ENCODE peak calls at places on chromosome 17, in seven cellular contexts. R is sigmoid colon, M is BE2C, F is fibroblast of villous mesenchyme, A is cardiac fibroblast, V is NB4, K is MM.1S. E is an unnamed sample.

GRCh38 chr17:36856169-36856568 is 81.1 kb upstream of the LHX1 start:
- DNase-seq in R (no peak), M (no peak), F (no peak), A (no peak), V (no peak), K (no peak), E (no peak)

GRCh38 chr17:4625181-4625601 is 16.3 kb downstream of the ALOX15 start:
- DNase-seq in R (no peak), M (no peak), F (peak), A (peak), V (no peak), K (no peak), E (peak)

GRCh38 chr17:44921122-44921882 is 6.0 kb upstream of the GFAP start:
- DNase-seq in R (peak), M (peak), F (no peak), A (peak), V (no peak), K (no peak), E (peak)

GRCh38 chr17:11031787-11032186 is 193.9 kb upstream of the PIRT start:
- DNase-seq in R (no peak), M (no peak), F (no peak), A (no peak), V (peak), K (no peak), E (no peak)

GRCh38 chr17:73776978-73777567 is 132.8 kb upstream of the SDK2 start:
- DNase-seq in R (no peak), M (no peak), F (peak), A (no peak), V (no peak), K (no peak), E (no peak)

GRCh38 chr17:52035336-52035915 is 123.1 kb downstream of the CA10 start:
- DNase-seq in R (no peak), M (no peak), F (no peak), A (no peak), V (no peak), K (no peak), E (no peak)

GRCh38 chr17:83078378-83079339 is 750 bp upstream of the METRNL start:
- DNase-seq in R (peak), M (no peak), F (no peak), A (no peak), V (no peak), K (no peak), E (no peak)

GRCh38 chr17:48441231-48441711 is 11.3 kb upstream of the SKAP1 start:
- DNase-seq in R (no peak), M (no peak), F (no peak), A (no peak), V (peak), K (peak), E (no peak)

GRCh38 chr17:67481808-67482207 is 104.7 kb downstream of the PITPNC1 start:
- DNase-seq in R (no peak), M (no peak), F (peak), A (peak), V (peak), K (no peak), E (peak)

GRCh38 chr17:72342582-72343527 is 222.0 kb downstream of the SOX9 start:
- DNase-seq in R (no peak), M (peak), F (peak), A (peak), V (no peak), K (no peak), E (no peak)

GRCh38 chr17:50429793-50430192 is 3.8 kb downstream of the ACSF2 start:
- DNase-seq in R (no peak), M (no peak), F (no peak), A (no peak), V (no peak), K (no peak), E (no peak)

DNA sequence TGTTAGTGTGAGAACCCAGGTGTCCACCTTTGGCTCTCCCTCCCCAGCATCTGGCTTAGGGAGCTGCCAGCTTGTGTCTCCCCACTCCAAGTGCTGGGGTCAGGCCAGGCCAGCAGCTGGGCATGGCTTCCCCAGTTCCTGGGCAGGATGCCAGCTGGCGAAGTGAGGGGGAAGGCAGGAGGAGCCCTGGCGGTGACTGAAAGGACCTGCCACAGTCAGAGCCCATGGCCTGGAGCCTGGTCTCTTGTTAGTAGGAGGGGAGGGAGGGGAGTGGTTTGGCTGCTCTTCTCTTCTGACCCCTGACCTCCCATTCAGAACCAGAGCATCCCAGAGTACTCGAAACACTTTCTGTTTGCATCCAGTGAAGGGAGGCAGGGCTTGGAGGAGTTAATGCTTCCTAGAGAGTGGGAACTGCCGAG is 586 bp downstream of the CHD3 start:
- DNase-seq in R (peak), M (peak), F (peak), A (peak), V (no peak), K (no peak), E (peak)
- TF ChIP-seq CTCF in R (peak), M (peak), F (peak), A (peak), V (no peak), K (no peak), E (peak)

DNA sequence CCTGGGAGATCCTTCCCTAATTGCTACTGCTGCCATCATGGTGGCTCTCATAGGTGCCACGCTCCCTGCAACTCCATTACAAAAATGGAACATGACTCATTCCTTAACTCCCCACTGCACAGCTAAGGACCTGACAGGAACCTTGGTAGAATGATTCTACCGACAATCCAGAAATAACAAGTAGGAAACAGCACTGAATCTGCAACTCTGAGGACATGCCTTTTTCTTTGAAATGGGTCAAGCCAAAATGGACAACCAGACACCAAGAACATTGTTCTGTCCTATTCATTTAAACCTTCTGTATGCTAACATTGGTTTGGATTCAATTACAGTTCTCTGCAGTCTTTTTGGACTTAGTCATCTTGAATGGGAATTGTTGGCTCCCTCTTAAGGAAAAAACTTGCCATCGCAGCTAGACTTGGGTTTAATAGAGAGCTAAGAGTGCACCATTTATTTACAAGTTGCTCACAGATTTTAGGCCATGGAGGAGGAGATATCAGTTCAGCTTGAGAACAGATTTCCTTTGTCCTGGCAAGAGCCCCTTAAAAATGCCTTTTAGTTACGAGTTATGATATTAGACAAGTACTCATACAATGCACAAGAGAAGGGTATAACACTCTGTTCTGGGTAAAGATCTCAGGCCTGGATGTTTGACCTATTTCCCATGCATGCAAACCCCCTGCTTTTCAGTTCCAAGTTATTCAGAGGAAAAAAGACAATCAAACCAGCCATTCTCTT is 20.9 kb upstream of the NSRP1 start:
- DNase-seq in R (no peak), M (no peak), F (peak), A (peak), V (peak), K (peak), E (peak)
- H3K4me3 ChIP-seq in R (no peak), M (no peak), F (no peak), A (no peak), V (no peak), K (no peak), E (no peak)

DNA sequence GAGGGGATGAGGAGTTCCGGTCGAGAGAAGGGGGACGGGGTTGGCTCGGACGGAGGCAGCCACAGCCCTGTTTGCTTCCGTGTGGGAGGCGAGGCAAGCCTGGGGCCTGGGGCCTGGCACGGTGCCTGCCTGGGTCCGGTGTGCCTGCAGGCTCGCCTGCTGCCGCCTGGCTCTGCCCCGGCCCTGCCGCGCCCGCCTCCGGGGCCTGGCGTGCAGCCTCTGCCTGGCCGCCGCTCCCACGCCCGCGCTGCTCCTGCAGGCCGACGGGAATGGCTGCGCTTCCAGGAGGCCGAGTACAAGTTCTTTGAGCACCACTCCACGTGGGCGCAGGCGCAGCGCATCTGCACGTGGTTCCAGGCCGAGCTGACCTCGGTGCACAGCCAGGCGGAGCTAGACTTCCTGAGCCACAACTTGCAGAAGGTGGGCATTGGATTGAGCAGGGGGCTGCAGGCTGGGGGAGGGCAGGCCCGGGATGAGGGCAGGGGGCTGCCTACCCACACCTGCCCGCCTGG is 53.1 kb downstream of the MRC2 start:
- DNase-seq in R (peak), M (peak), F (no peak), A (no peak), V (no peak), K (no peak), E (no peak)
- TF ChIP-seq CTCF in R (no peak), M (no peak), F (no peak), A (no peak), V (no peak), K (no peak), E (no peak)

GRCh38 chr17:29694923-29695563 is 72.3 kb upstream of the CORO6 start:
- DNase-seq in R (no peak), M (no peak), F (no peak), A (no peak), V (no peak), K (no peak), E (no peak)

GRCh38 chr17:29699283-29699682 is 76.6 kb upstream of the CORO6 start:
- DNase-seq in R (no peak), M (no peak), F (peak), A (no peak), V (no peak), K (no peak), E (no peak)

GRCh38 chr17:29698837-29699236 is 76.1 kb upstream of the CORO6 start:
- DNase-seq in R (no peak), M (no peak), F (no peak), A (no peak), V (no peak), K (no peak), E (no peak)

GRCh38 chr17:29697371-29697770 is 74.7 kb upstream of the CORO6 start:
- DNase-seq in R (no peak), M (no peak), F (no peak), A (no peak), V (no peak), K (no peak), E (no peak)

DNA sequence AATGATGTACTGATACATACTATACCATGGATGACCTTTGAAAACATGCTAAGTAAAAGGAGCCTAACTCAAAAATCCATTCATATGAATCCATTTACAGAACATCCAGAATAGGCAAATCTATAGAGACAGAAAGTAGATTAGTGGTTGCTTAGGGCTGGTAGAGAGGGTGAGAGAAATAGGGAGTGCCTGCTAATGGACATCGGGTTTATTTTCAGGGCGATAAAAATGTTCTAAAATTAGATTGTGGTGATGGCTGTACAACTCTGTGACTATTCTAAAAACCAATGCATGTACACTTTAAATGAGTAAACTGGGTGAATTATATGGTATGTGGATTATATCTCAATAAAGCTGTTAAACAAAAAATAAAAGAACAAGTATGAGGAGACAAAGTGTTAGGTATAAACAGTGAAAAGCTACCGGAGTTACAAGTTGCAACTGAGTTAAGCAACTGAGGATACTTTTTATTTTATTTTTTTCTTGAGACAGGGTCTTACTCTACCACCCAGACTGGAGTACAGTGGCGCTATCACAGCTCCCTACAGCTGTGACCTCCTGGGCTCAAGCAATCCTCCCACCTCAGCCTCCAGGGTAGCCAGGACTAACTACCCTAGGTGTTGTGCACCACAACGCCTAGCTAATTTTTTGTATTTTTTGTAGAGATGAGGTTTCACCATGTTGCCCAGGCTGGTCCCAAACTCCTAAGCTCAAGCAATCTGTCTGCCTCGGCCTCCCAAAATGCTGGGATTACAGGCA is 75.5 kb upstream of the CORO6 start:
- DNase-seq in R (no peak), M (no peak), F (no peak), A (no peak), V (no peak), K (no peak), E (no peak)
- H3K4me3 ChIP-seq in R (no peak), M (no peak), F (no peak), A (no peak), V (no peak), K (no peak), E (no peak)

GRCh38 chr17:27571563-27572129 is 59.3 kb upstream of the LGALS9 start:
- DNase-seq in R (no peak), M (no peak), F (no peak), A (no peak), V (no peak), K (no peak), E (no peak)

GRCh38 chr17:27569257-27569722 is 61.7 kb upstream of the LGALS9 start:
- DNase-seq in R (no peak), M (peak), F (peak), A (peak), V (peak), K (no peak), E (no peak)

GRCh38 chr17:27568811-27569210 is 62.2 kb upstream of the LGALS9 start:
- DNase-seq in R (no peak), M (no peak), F (no peak), A (no peak), V (no peak), K (no peak), E (no peak)

GRCh38 chr17:27569884-27570577 is 61.0 kb upstream of the LGALS9 start:
- DNase-seq in R (no peak), M (no peak), F (peak), A (no peak), V (peak), K (no peak), E (no peak)

GRCh38 chr17:27570578-27570914 is 60.4 kb upstream of the LGALS9 start:
- DNase-seq in R (no peak), M (no peak), F (no peak), A (no peak), V (no peak), K (no peak), E (no peak)
- TF ChIP-seq CTCF in R (no peak), M (no peak), F (no peak), A (no peak), V (no peak), K (no peak), E (no peak)

GRCh38 chr17:17304521-17304985 is 1.4 kb downstream of the NT5M start:
- DNase-seq in R (no peak), M (no peak), F (no peak), A (no peak), V (peak), K (peak), E (no peak)
- H3K4me3 ChIP-seq in R (no peak), M (peak), F (no peak), A (no peak), V (peak), K (peak), E (no peak)

GRCh38 chr17:56630202-56630601 is 36.7 kb downstream of the NOG start:
- DNase-seq in R (no peak), M (no peak), F (no peak), A (no peak), V (no peak), K (no peak), E (no peak)

GRCh38 chr17:56624315-56624714 is 30.8 kb downstream of the NOG start:
- DNase-seq in R (no peak), M (no peak), F (no peak), A (no peak), V (peak), K (no peak), E (no peak)

GRCh38 chr17:56624947-56625346 is 31.4 kb downstream of the NOG start:
- DNase-seq in R (no peak), M (no peak), F (no peak), A (no peak), V (no peak), K (no peak), E (no peak)

GRCh38 chr17:56633681-56634080 is 40.2 kb downstream of the NOG start:
- DNase-seq in R (peak), M (no peak), F (no peak), A (no peak), V (no peak), K (no peak), E (no peak)

GRCh38 chr17:56629450-56630187 is 36.1 kb downstream of the NOG start:
- DNase-seq in R (no peak), M (peak), F (peak), A (peak), V (peak), K (no peak), E (peak)
- TF ChIP-seq CTCF in R (peak), M (peak), F (peak), A (peak), V (peak), K (no peak), E (peak)

DNA sequence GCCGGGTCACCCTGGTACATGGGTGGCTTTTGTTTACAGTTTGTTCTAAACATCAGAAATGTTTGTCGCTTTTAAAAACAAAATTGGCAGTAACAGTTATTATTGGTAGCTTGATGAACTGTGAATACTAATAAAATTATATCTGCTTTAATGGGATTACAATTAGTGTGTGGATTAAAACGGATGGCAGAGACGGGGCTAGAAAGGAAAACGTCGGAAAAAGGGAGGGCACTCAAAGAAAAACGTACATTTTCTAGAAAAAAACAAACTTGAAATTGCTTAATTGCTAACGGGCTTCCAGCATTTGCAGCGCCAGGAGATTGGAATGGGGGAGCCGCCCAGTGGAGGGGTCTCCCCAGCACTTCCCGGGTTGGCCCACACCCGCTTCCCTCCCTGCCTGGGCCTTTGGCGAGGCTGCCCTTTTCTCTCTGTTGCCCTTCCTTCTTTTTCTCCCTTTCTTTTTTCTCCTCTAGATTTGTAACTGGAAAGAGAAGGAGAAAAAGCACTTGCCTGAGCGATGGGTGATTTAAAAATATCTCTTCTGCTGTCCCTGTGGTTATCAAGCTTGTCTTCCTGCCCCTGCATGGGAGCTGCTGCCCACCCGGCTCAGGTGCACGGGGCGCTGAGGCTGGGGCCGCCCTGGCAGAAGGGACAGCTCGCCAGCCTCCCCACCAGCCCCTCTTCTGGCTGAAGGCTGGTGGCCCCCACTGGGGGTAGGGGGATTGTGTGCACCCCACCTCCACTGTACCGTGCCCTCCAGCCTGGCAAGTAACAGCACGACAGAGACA is 5.9 kb downstream of the BAHCC1 start:
- DNase-seq in R (no peak), M (no peak), F (peak), A (peak), V (peak), K (no peak), E (no peak)
- H3K4me3 ChIP-seq in R (peak), M (no peak), F (peak), A (peak), V (peak), K (no peak), E (peak)